ENCODE peak calls at places on chromosomes 7 and 10, in five cellular contexts. J is tibial artery, W is neural progenitor cell, Z is prostate gland, C is SK-N-SH. V is an unnamed sample. For H3K9me3 and H3K4me1, the result is how much of the 10 kb centered on the place peaks cover.

GRCh38 chr7:153193144-153193595 is 433.6 kb downstream of the ACTR3B start:
- DNase-seq in J (no peak), W (peak), Z (no peak), C (peak), V (no peak)

GRCh38 chr10:72334832-72335393 is 19.8 kb downstream of the DNAJB12 start:
- DNase-seq in J (peak), W (no peak), Z (peak), C (peak), V (peak)

GRCh38 chr10:69685802-69686585 is 55.9 kb downstream of the FAM241B start:
- DNase-seq in J (peak), W (no peak), Z (peak), C (peak), V (peak)

GRCh38 chr10:116113721-116114501 is 159.1 kb downstream of the GFRA1 start:
- DNase-seq in J (no peak), W (no peak), Z (no peak), C (no peak), V (no peak)

GRCh38 chr7:29017666-29018065 is 59.5 kb upstream of the TRIL start:
- DNase-seq in J (no peak), W (no peak), Z (no peak), C (no peak), V (no peak)

GRCh38 chr10:116961305-116962251 is 43.4 kb downstream of the SHTN1 start:
- DNase-seq in J (no peak), W (no peak), Z (no peak), C (peak), V (no peak)

GRCh38 chr10:43867667-43868361 is 219.1 kb upstream of the ZNF32 start:
- DNase-seq in J (no peak), W (no peak), Z (no peak), C (no peak), V (no peak)

GRCh38 chr7:96169439-96169838 is 152.5 kb downstream of the SLC25A13 start:
- DNase-seq in J (no peak), W (no peak), Z (no peak), C (no peak), V (no peak)

GRCh38 chr10:67306588-67307205 is 380.9 kb downstream of the LRRTM3 start:
- DNase-seq in J (no peak), W (peak), Z (no peak), C (peak), V (no peak)

GRCh38 chr10:63042256-63042655 is 90.9 kb upstream of the NRBF2 start:
- DNase-seq in J (no peak), W (no peak), Z (no peak), C (peak), V (no peak)

GRCh38 chr7:33623267-33623666 is 282.1 kb upstream of the BMPER start:
- DNase-seq in J (no peak), W (no peak), Z (no peak), C (no peak), V (no peak)

GRCh38 chr7:92767427-92767826 is 68.9 kb downstream of the CDK6 start:
- DNase-seq in J (no peak), W (no peak), Z (no peak), C (no peak), V (no peak)

GRCh38 chr7:12884856-12885440 is 197.5 kb downstream of the ARL4A start:
- DNase-seq in J (no peak), W (no peak), Z (no peak), C (no peak), V (no peak)

GRCh38 chr7:103598326-103598905 is 152.4 kb upstream of the SLC26A5 start:
- DNase-seq in J (no peak), W (no peak), Z (no peak), C (no peak), V (no peak)

GRCh38 chr7:112370436-112370835 is 79.8 kb upstream of the IFRD1 start:
- DNase-seq in J (no peak), W (no peak), Z (no peak), C (no peak), V (no peak)

GRCh38 chr10:62133618-62134017 is 135.0 kb downstream of the RTKN2 start:
- DNase-seq in J (no peak), W (no peak), Z (no peak), C (no peak), V (no peak)

GRCh38 chr10:101047961-101048892 is 13.6 kb upstream of the KAZALD1 start:
- DNase-seq in J (no peak), W (peak), Z (no peak), C (no peak), V (peak)

GRCh38 chr10:114077815-114078219 is 34.2 kb downstream of the ADRB1 start:
- DNase-seq in J (no peak), W (peak), Z (no peak), C (no peak), V (no peak)
- H3K27ac ChIP-seq in J (no peak), W (no peak), Z (no peak), C (no peak), V (no peak)

DNA sequence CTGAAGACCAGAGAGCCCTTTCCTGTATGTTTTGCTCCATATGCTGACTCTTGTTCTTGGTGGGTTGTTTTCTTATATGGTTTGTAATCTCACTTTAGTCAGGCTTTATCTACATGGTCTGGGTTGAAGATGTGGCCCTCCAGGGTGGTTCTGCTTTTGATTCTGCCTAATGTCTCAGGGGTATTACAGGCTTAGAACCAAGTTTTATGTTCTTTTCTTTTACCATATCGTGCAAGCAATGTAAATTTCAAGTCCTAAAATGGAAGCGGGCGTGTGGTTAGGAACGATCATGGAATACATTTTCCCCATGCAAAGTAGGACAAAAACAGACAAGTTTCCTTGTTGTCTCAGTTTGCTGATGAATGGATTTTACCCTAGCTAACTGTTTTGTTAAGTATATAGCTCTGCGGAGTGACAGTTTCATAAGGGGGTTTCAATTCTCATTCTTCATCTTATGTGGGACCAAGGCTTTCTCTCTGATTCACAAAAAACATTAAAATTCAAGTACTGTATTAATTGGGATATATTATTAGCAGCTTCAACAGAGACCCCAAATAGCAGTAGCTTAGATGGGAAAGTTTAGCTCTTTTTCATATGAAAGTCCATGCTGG is 58.7 kb downstream of the MTURN start:
- DNase-seq in J (no peak), W (no peak), Z (no peak), C (no peak), V (no peak)
- H3K9me3 ChIP-seq in J (under half), W (under half), Z (under half), C (under half), V (under half)

GRCh38 chr10:132590752-132591121 is 53.1 kb downstream of the INPP5A start:
- DNase-seq in J (no peak), W (no peak), Z (no peak), C (no peak), V (no peak)

GRCh38 chr10:132590094-132590751 is 52.6 kb downstream of the INPP5A start:
- DNase-seq in J (no peak), W (no peak), Z (no peak), C (no peak), V (peak)

GRCh38 chr10:132589681-132590080 is 52.1 kb downstream of the INPP5A start:
- DNase-seq in J (no peak), W (no peak), Z (no peak), C (no peak), V (no peak)

GRCh38 chr10:132588301-132589013 is 50.9 kb downstream of the INPP5A start:
- DNase-seq in J (no peak), W (no peak), Z (no peak), C (no peak), V (peak)

DNA sequence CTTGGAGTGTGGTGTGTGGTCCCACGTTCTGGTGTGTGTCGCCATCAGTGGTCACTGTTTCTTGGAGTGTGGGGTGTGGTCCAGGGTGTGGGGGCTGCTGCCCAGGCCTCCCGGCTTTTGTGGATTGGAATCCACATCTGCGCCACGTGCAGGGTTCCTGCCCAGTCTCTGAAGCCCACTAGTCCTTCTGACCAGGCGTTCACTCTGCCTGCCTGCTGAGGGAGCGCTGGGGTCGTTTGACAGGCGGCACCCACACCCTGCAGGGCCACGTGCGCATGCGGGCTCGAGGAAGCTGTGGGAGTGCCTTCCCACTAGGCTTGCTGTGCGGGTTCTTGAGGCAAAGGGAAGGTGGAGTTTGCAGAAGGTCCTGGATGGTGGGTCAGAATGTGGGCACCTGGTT is 51.4 kb downstream of the INPP5A start:
- DNase-seq in J (no peak), W (no peak), Z (no peak), C (no peak), V (peak)
- H3K4me1 ChIP-seq in J (half or more), W (under half), Z (under half), C (under half), V (under half)

GRCh38 chr10:84293574-84294016 is 34.8 kb upstream of the CCSER2 start:
- DNase-seq in J (no peak), W (no peak), Z (no peak), C (peak), V (no peak)

GRCh38 chr10:84294766-84295447 is 33.5 kb upstream of the CCSER2 start:
- DNase-seq in J (no peak), W (no peak), Z (no peak), C (no peak), V (no peak)

GRCh38 chr10:84293171-84293570 is 35.2 kb upstream of the CCSER2 start:
- DNase-seq in J (no peak), W (no peak), Z (no peak), C (no peak), V (no peak)

GRCh38 chr10:84298077-84298476 is 30.3 kb upstream of the CCSER2 start:
- DNase-seq in J (no peak), W (no peak), Z (no peak), C (no peak), V (no peak)

DNA sequence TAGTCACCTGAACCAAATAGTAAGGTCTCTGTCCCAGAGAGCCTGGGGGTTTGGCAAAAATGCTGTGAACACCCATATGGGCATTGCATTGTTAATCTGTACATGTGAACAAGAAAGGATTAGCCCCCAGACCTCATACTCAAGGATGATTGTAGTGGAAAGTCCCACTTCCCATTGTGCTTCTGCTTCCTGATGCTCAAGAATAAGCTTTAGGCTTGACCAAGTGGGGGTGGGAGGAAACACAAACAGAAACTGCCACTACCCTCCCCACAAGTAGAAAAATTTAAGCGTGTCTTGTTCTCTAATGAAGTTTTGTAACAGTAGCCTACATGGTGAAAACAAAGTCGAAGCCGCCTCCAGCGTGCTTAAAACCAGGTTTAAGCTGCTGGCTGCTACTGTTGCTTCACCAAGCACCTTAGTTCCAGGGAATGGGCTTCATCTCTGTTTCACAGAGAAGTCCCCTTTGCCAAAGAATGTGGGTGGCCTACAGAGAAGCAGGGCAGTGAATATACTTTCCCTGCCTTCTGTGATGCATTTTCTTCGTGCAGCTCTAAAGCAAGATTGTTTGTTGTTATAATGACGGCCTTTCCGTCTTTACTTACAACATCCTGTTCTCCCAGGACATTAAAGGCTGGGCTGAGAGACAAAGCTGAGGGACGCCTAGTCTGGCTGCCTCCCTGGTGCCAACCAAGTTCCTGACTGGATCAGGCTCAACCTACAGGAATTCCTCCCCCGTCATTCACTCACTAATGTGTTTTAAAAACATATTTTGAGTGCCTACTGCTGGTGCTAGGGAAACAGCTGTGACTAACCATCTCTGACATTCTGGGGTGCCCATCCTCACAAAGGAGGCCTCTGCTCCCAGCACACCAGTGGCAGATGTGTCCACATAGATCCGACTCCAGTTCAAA is 32.1 kb upstream of the CCSER2 start:
- DNase-seq in J (peak), W (no peak), Z (no peak), C (no peak), V (peak)
- H3K27ac ChIP-seq in J (peak), W (no peak), Z (no peak), C (no peak), V (peak)

GRCh38 chr10:37819797-37820196 is 37.6 kb downstream of the ZNF248 start:
- DNase-seq in J (no peak), W (no peak), Z (no peak), C (no peak), V (no peak)
- H3K9me3 ChIP-seq in J (under half), W (under half), Z (under half), C (under half), V (under half)

GRCh38 chr10:9301554-9301953 is 1247.1 kb downstream of the GATA3 start:
- DNase-seq in J (no peak), W (no peak), Z (no peak), C (no peak), V (no peak)

GRCh38 chr10:9299966-9300365 is 1245.5 kb downstream of the GATA3 start:
- DNase-seq in J (no peak), W (no peak), Z (no peak), C (no peak), V (no peak)

GRCh38 chr10:9301148-9301547 is 1246.7 kb downstream of the GATA3 start:
- DNase-seq in J (no peak), W (no peak), Z (no peak), C (no peak), V (no peak)

GRCh38 chr10:9302142-9302746 is 1247.8 kb downstream of the GATA3 start:
- DNase-seq in J (no peak), W (peak), Z (peak), C (no peak), V (no peak)

DNA sequence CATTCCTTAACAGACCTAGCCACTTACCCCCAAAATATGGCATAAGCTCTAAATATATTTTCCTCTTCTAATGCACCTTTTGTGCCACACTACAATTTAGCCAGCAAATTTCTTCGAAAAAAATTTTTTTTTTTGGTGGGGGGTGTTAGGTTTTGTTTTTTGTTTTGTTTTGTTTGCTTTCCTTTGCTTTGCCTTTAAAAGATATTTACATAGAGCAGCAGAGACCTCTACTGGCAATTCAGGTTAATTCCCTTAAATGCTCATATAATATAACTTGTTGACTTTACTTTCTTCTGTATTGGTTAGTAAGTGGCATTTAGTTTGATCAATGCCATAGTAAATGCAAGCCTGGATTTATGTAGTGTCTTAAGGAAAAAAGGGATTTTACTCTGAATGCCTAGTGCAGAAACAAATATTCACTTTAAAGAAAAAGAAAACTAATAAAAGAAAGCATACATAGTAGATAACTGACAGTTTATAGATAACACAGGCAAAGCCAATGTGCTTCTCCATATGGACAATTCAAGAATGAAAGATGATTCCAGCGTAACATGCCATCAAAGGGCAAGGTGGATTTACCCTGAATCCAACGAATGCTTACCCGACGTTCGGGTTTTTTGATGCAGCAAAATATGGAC is 1250.6 kb downstream of the GATA3 start:
- DNase-seq in J (no peak), W (peak), Z (no peak), C (no peak), V (no peak)
- H3K4me1 ChIP-seq in J (under half), W (under half), Z (under half), C (under half), V (under half)

DNA sequence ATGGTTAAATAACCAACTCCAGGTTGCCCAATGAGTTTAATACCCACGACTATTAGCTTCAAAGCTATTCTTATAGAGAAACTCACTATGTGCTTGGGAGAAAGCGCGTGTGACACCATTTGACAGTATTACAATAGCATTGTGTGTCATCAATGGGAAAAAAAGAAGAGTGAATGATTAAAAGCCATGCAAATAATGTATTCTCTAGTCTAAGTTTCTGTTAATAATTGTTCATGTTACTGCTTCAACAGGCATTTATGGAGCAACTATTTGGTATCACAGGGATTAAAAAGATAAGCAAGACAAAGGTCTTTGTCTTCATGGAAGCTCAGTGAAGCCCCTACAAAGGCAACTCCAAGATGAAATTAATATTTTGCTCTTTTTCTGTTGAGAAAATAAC is 47.2 kb downstream of the CAV1 start:
- DNase-seq in J (no peak), W (no peak), Z (no peak), C (no peak), V (no peak)
- H3K27ac ChIP-seq in J (no peak), W (no peak), Z (no peak), C (peak), V (no peak)